ENCODE peak calls at places on chromosomes 5 and 9, in nine cellular contexts. H is CD4-positive, alpha-beta memory T cell; I is activated T-cell treated with anti-CD3 and anti-CD28 coated beads, Interleukin-2, amount 50 U/mL, for 24 hours; W is NCI-H2029 treated with DMSO at 0.1 percent for 48 hours; K is SK-N-MC; V is mucosa of descending colon; B is activated naive CD4-positive, alpha-beta T cell treated with anti-CD3 and anti-CD28 coated beads, Interleukin-2, amount 50 U/mL, for 72 hours; N is IMR-90; U is stimulated activated CD4-positive, alpha-beta T cell treated with anti-CD3 and anti-CD28 coated beads, TNF-alpha, amount 100 ng/mL, for 1 hour. G is an unnamed sample.

GRCh38 chr5:133612021-133612860 is at the start of gene FSTL4:
- DNase-seq in H (peak), I (peak), W (no peak), K (no peak), V (peak), B (peak), N (no peak), U (peak), G (no peak)

GRCh38 chr5:78405820-78406750 is 45.7 kb downstream of the SCAMP1 start:
- DNase-seq in H (no peak), I (no peak), W (no peak), K (no peak), V (no peak), B (no peak), N (peak), U (no peak), G (peak)

GRCh38 chr9:131889437-131890244 is 149.8 kb upstream of the RAPGEF1 start:
- DNase-seq in H (no peak), I (no peak), W (no peak), K (no peak), V (no peak), B (no peak), N (no peak), U (no peak), G (no peak)

GRCh38 chr9:88678008-88678407 is 143.0 kb downstream of the NXNL2 start:
- DNase-seq in H (no peak), I (no peak), W (no peak), K (no peak), V (no peak), B (no peak), N (no peak), U (no peak), G (no peak)

GRCh38 chr5:142689081-142689480 is 3.2 kb upstream of the FGF1 start:
- DNase-seq in H (no peak), I (no peak), W (no peak), K (no peak), V (no peak), B (no peak), N (no peak), U (no peak), G (no peak)

GRCh38 chr5:23352437-23352836 is 155.0 kb upstream of the PRDM9 start:
- DNase-seq in H (no peak), I (no peak), W (no peak), K (no peak), V (no peak), B (no peak), N (no peak), U (no peak), G (peak)

GRCh38 chr5:52783226-52783959 is 4.3 kb upstream of the ITGA1 start:
- DNase-seq in H (no peak), I (no peak), W (no peak), K (no peak), V (no peak), B (no peak), N (no peak), U (no peak), G (peak)

GRCh38 chr5:124843596-124843899 is 97.1 kb upstream of the ZNF608 start:
- DNase-seq in H (no peak), I (no peak), W (no peak), K (no peak), V (no peak), B (no peak), N (no peak), U (no peak), G (no peak)

GRCh38 chr9:5562806-5563416 is 52.6 kb downstream of the PDCD1LG2 start:
- DNase-seq in H (no peak), I (no peak), W (no peak), K (peak), V (no peak), B (no peak), N (no peak), U (no peak), G (no peak)

GRCh38 chr9:137021979-137022619 is 5.9 kb downstream of the ABCA2 start:
- DNase-seq in H (peak), I (peak), W (peak), K (no peak), V (peak), B (peak), N (peak), U (peak), G (peak)